ENCODE peak calls at places on chromosomes 6 and 20, in four cellular contexts. One of them, this sample, is unnamed.

GRCh38 chr20:46167080-46167479 is 49.0 kb downstream of the CD40 start:
- DNase-seq in trophoblast cell: no peak
- DNase-seq in H1: no peak
- DNase-seq in H9: no peak
- DNase-seq in this sample: no peak

GRCh38 chr6:169190970-169191369 is 62.7 kb downstream of the THBS2 start:
- DNase-seq in H1: no peak
- DNase-seq in trophoblast cell: no peak
- DNase-seq in H9: no peak
- DNase-seq in this sample: no peak

GRCh38 chr20:35952480-35953410 is 1.6 kb downstream of the SCAND1 start:
- DNase-seq in H1: no peak
- DNase-seq in H9: no peak
- DNase-seq in trophoblast cell: no peak
- DNase-seq in this sample: peak; percentile 58

GRCh38 chr20:53408728-53409157 is 184.9 kb downstream of the ZNF217 start:
- DNase-seq in trophoblast cell: no peak
- DNase-seq in H9: no peak
- DNase-seq in H1: no peak
- DNase-seq in this sample: no peak

GRCh38 chr6:107666084-107666981 is 157.8 kb downstream of the SCML4 start:
- DNase-seq in trophoblast cell: no peak
- DNase-seq in H9: no peak
- DNase-seq in H1: no peak
- DNase-seq in this sample: peak; percentile 33

GRCh38 chr6:154766288-154766687 is 33.1 kb downstream of the SCAF8 start:
- DNase-seq in trophoblast cell: no peak
- DNase-seq in H9: no peak
- DNase-seq in H1: no peak
- DNase-seq in this sample: no peak

GRCh38 chr6:129679250-129679649 is 30.7 kb downstream of the ARHGAP18 start:
- DNase-seq in trophoblast cell: no peak
- DNase-seq in H1: no peak
- DNase-seq in H9: no peak
- DNase-seq in this sample: no peak

GRCh38 chr6:73394577-73395354 is at the start of gene DDX43:
- DNase-seq in H1: no peak
- DNase-seq in H9: peak; percentile 65
- DNase-seq in trophoblast cell: peak; percentile 97
- DNase-seq in this sample: no peak

GRCh38 chr6:88584581-88584980 is 378.8 kb downstream of the RNGTT start:
- DNase-seq in H1: no peak
- DNase-seq in trophoblast cell: no peak
- DNase-seq in H9: no peak
- DNase-seq in this sample: no peak

GRCh38 chr6:148309301-148309700 is 33.3 kb upstream of the SASH1 start:
- DNase-seq in trophoblast cell: no peak
- DNase-seq in H1: no peak
- DNase-seq in H9: no peak
- DNase-seq in this sample: no peak

GRCh38 chr6:108589244-108589730 is 28.6 kb downstream of the FOXO3 start:
- DNase-seq in H9: peak; percentile 89
- DNase-seq in trophoblast cell: peak; percentile 91
- DNase-seq in H1: peak; percentile 77
- DNase-seq in this sample: peak; percentile 88

GRCh38 chr20:43046946-43047345 is 142.8 kb downstream of the PTPRT start:
- DNase-seq in H9: no peak
- DNase-seq in trophoblast cell: no peak
- DNase-seq in H1: no peak
- DNase-seq in this sample: no peak

GRCh38 chr6:87759491-87760010 is 57.5 kb upstream of the AKIRIN2 start:
- DNase-seq in H1: no peak
- DNase-seq in trophoblast cell: no peak
- DNase-seq in H9: no peak
- DNase-seq in this sample: no peak

GRCh38 chr6:17281100-17281496 is at the start of gene RBM24:
- DNase-seq in H1: no peak
- DNase-seq in H9: peak; percentile 65
- DNase-seq in trophoblast cell: peak; percentile 68
- DNase-seq in this sample: peak; percentile 87

GRCh38 chr20:44692932-44693476 is 22.2 kb upstream of the CCN5 start:
- DNase-seq in H1: peak; percentile 38
- DNase-seq in trophoblast cell: peak; percentile 98
- DNase-seq in H9: peak; percentile 58
- DNase-seq in this sample: peak; percentile 97

GRCh38 chr6:16511048-16511660 is 250.1 kb downstream of the ATXN1 start:
- DNase-seq in trophoblast cell: no peak
- DNase-seq in H1: no peak
- DNase-seq in H9: no peak
- DNase-seq in this sample: peak; percentile 49

GRCh38 chr20:22916121-22916842 is 118.8 kb upstream of the SSTR4 start:
- DNase-seq in trophoblast cell: no peak
- DNase-seq in H9: no peak
- DNase-seq in H1: no peak
- DNase-seq in this sample: no peak

GRCh38 chr6:28606424-28607391 is 81.0 kb downstream of the GPX5 start:
- DNase-seq in H9: peak; percentile 81
- DNase-seq in trophoblast cell: no peak
- DNase-seq in H1: no peak
- DNase-seq in this sample: peak; percentile 74

GRCh38 chr6:162798546-162798945 is 70.8 kb downstream of the PACRG start:
- DNase-seq in trophoblast cell: no peak
- DNase-seq in H9: no peak
- DNase-seq in H1: no peak
- DNase-seq in this sample: no peak

GRCh38 chr20:10710995-10711775 is 37.4 kb upstream of the JAG1 start:
- DNase-seq in H9: no peak
- DNase-seq in trophoblast cell: no peak
- DNase-seq in H1: no peak
- DNase-seq in this sample: no peak
- H2BK12ac ChIP-seq in H9: no peak overlapping the region
- H2BK12ac ChIP-seq in trophoblast cell: no peak overlapping the region
- H2BK12ac ChIP-seq in H1: peak overlapping the region; percentile 73
- H2BK12ac ChIP-seq in this sample: no peak overlapping the region

DNA sequence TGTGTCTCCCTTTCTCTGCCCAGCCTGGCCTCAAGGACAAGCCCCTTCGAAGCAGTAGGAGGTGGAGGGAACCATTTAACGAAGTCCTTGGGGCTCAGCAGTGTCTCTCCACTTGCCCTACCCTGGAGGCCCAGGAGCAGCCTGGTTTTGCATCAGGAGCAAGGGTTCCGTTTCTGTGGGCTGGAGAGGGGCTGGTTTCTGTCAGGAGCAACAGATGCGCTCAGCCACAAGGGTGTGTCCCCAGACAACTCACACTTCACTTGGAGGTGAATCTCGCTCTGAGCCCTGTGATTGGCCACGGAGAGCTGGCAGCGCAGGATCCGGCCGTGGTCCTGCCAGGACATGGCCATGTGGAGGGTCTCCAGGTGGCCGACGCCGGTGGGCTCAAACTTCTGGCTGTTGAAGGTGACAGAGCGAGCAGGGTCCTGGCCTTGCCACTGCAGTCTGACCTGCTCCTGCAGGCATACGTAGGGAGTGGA is 6.9 kb downstream of the SIGLEC1 start:
- DNase-seq in trophoblast cell: no peak
- DNase-seq in H1: no peak
- DNase-seq in H9: peak; percentile 23
- DNase-seq in this sample: no peak
- H2BK12ac ChIP-seq in trophoblast cell: no peak overlapping the region
- H2BK12ac ChIP-seq in H1: no peak overlapping the region
- H2BK12ac ChIP-seq in H9: no peak overlapping the region
- H2BK12ac ChIP-seq in this sample: no peak overlapping the region

GRCh38 chr20:24950128-24950835 is 1.2 kb downstream of the CST7 start:
- DNase-seq in H9: peak; percentile 22
- DNase-seq in trophoblast cell: no peak
- DNase-seq in H1: no peak
- DNase-seq in this sample: no peak
- H2BK12ac ChIP-seq in H9: no peak overlapping the region
- H2BK12ac ChIP-seq in trophoblast cell: no peak overlapping the region
- H2BK12ac ChIP-seq in H1: no peak overlapping the region
- H2BK12ac ChIP-seq in this sample: no peak overlapping the region

GRCh38 chr20:9838378-9839295 is at the start of gene PAK5:
- DNase-seq in trophoblast cell: no peak
- DNase-seq in H1: peak; percentile 85
- DNase-seq in H9: peak; percentile 97
- DNase-seq in this sample: peak; percentile 6
- H2BK12ac ChIP-seq in trophoblast cell: no peak within 1 kb of the TSS
- H2BK12ac ChIP-seq in H1: peak within 1 kb of the TSS; percentile 75
- H2BK12ac ChIP-seq in H9: no peak within 1 kb of the TSS
- H2BK12ac ChIP-seq in this sample: no peak within 1 kb of the TSS

GRCh38 chr20:48163521-48163920 is 378.2 kb upstream of the SULF2 start:
- DNase-seq in H9: no peak
- DNase-seq in trophoblast cell: no peak
- DNase-seq in H1: no peak
- DNase-seq in this sample: no peak

GRCh38 chr20:48164034-48164433 is 378.8 kb upstream of the SULF2 start:
- DNase-seq in trophoblast cell: no peak
- DNase-seq in H1: no peak
- DNase-seq in H9: no peak
- DNase-seq in this sample: no peak

GRCh38 chr20:48165401-48165685 is 380.1 kb upstream of the SULF2 start:
- DNase-seq in H9: no peak
- DNase-seq in trophoblast cell: no peak
- DNase-seq in H1: no peak
- DNase-seq in this sample: no peak

GRCh38 chr20:48164566-48165400 is 379.5 kb upstream of the SULF2 start:
- DNase-seq in H9: no peak
- DNase-seq in H1: no peak
- DNase-seq in trophoblast cell: peak; percentile 83
- DNase-seq in this sample: no peak

GRCh38 chr20:48162621-48163020 is 377.3 kb upstream of the SULF2 start:
- DNase-seq in trophoblast cell: no peak
- DNase-seq in H9: no peak
- DNase-seq in H1: no peak
- DNase-seq in this sample: no peak
- H2BK12ac ChIP-seq in trophoblast cell: no peak overlapping the region
- H2BK12ac ChIP-seq in H9: no peak overlapping the region
- H2BK12ac ChIP-seq in H1: no peak overlapping the region
- H2BK12ac ChIP-seq in this sample: no peak overlapping the region

GRCh38 chr20:47676912-47677311 is 108.4 kb downstream of the SULF2 start:
- DNase-seq in trophoblast cell: no peak
- DNase-seq in H1: no peak
- DNase-seq in H9: no peak
- DNase-seq in this sample: no peak

GRCh38 chr20:47679462-47679861 is 105.8 kb downstream of the SULF2 start:
- DNase-seq in trophoblast cell: no peak
- DNase-seq in H9: no peak
- DNase-seq in H1: no peak
- DNase-seq in this sample: no peak

GRCh38 chr20:47677314-47678129 is 107.8 kb downstream of the SULF2 start:
- DNase-seq in trophoblast cell: peak; percentile 71
- DNase-seq in H1: peak; percentile 59
- DNase-seq in H9: peak; percentile 88
- DNase-seq in this sample: peak; percentile 33

GRCh38 chr20:47678130-47678453 is 107.2 kb downstream of the SULF2 start:
- DNase-seq in H1: no peak
- DNase-seq in H9: no peak
- DNase-seq in trophoblast cell: no peak
- DNase-seq in this sample: no peak

DNA sequence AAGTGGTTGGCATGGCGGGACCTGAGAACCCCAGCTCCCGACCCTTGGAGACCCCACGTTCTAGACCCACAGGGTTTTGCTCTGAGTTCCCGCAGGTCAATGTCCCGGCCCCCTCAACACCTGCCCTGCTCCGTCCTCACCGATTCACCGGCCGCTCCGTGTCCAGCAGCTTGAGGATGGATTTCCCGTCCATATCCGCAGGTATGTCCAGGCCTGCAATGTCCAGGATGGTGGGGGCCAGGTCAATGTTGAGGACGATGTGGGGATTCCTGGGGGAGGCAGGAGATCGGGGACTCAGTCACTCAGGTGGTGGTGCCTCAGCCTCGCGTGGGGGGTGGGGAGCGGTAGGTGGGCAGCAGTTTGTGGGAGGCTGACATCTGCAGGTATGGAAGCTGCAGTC is 106.7 kb downstream of the SULF2 start:
- DNase-seq in H9: no peak
- DNase-seq in H1: no peak
- DNase-seq in trophoblast cell: no peak
- DNase-seq in this sample: no peak
- H2BK12ac ChIP-seq in H9: no peak overlapping the region
- H2BK12ac ChIP-seq in H1: no peak overlapping the region
- H2BK12ac ChIP-seq in trophoblast cell: no peak overlapping the region
- H2BK12ac ChIP-seq in this sample: no peak overlapping the region

GRCh38 chr20:38604873-38605303 is 3.3 kb downstream of the ARHGAP40 start:
- DNase-seq in H9: no peak
- DNase-seq in trophoblast cell: no peak
- DNase-seq in H1: no peak
- DNase-seq in this sample: peak; percentile 56

GRCh38 chr20:38601216-38602184 is at the start of gene ARHGAP40:
- DNase-seq in trophoblast cell: peak; percentile 7
- DNase-seq in H1: no peak
- DNase-seq in H9: peak; percentile 72
- DNase-seq in this sample: no peak

GRCh38 chr20:38600057-38600456 is 1.6 kb upstream of the ARHGAP40 start:
- DNase-seq in H9: no peak
- DNase-seq in H1: no peak
- DNase-seq in trophoblast cell: no peak
- DNase-seq in this sample: no peak

GRCh38 chr20:38602185-38602581 is 574 bp downstream of the ARHGAP40 start:
- DNase-seq in H9: peak; percentile 48
- DNase-seq in trophoblast cell: no peak
- DNase-seq in H1: no peak
- DNase-seq in this sample: no peak

GRCh38 chr20:38603286-38603685 is 1.7 kb downstream of the ARHGAP40 start:
- DNase-seq in trophoblast cell: no peak
- DNase-seq in H9: no peak
- DNase-seq in H1: no peak
- DNase-seq in this sample: no peak
- H2BK12ac ChIP-seq in trophoblast cell: peak overlapping the region; percentile 53
- H2BK12ac ChIP-seq in H9: no peak overlapping the region
- H2BK12ac ChIP-seq in H1: no peak overlapping the region
- H2BK12ac ChIP-seq in this sample: no peak overlapping the region

This sample was measured in mesenchymal stem cell.